ENCODE peak calls at places on chromosomes 16 and 17, in six cellular contexts. One of them, this sample, is unnamed.

GRCh38 chr16:2428051-2428786 is 1.0 kb upstream of the CCNF start:
- DNase-seq in H9: peak; percentile 76
- DNase-seq in HFF-Myc: no peak
- DNase-seq in astrocyte of the spinal cord: no peak
- DNase-seq in GM10248: peak; percentile 69
- DNase-seq in NB4: peak; percentile 47
- DNase-seq in this sample: no peak

GRCh38 chr17:48055531-48056245 is 7.5 kb downstream of the NFE2L1 start:
- DNase-seq in astrocyte of the spinal cord: peak; percentile 79
- DNase-seq in GM10248: peak; percentile 64
- DNase-seq in NB4: peak; percentile 35
- DNase-seq in HFF-Myc: no peak
- DNase-seq in H9: peak; percentile 96
- DNase-seq in this sample: no peak

GRCh38 chr17:7839890-7840260 is 5.9 kb downstream of the KDM6B start:
- DNase-seq in H9: no peak
- DNase-seq in GM10248: no peak
- DNase-seq in NB4: peak; percentile 17
- DNase-seq in HFF-Myc: no peak
- DNase-seq in astrocyte of the spinal cord: peak; percentile 23
- DNase-seq in this sample: no peak

GRCh38 chr16:67594956-67595355 is 32.6 kb downstream of the CTCF start:
- DNase-seq in GM10248: no peak
- DNase-seq in astrocyte of the spinal cord: peak; percentile 77
- DNase-seq in NB4: no peak
- DNase-seq in HFF-Myc: no peak
- DNase-seq in H9: no peak
- DNase-seq in this sample: no peak

GRCh38 chr16:88599825-88600538 is 29.8 kb downstream of the ZC3H18 start:
- DNase-seq in astrocyte of the spinal cord: no peak
- DNase-seq in GM10248: no peak
- DNase-seq in H9: no peak
- DNase-seq in HFF-Myc: no peak
- DNase-seq in NB4: peak; percentile 87
- DNase-seq in this sample: no peak

GRCh38 chr17:78252701-78253635 is 21.5 kb downstream of the TMEM235 start:
- DNase-seq in HFF-Myc: no peak
- DNase-seq in GM10248: no peak
- DNase-seq in H9: peak; percentile 34
- DNase-seq in NB4: no peak
- DNase-seq in astrocyte of the spinal cord: no peak
- DNase-seq in this sample: no peak

GRCh38 chr16:9159839-9160550 is 68.6 kb downstream of the HAPSTR1 start:
- DNase-seq in astrocyte of the spinal cord: peak; percentile 59
- DNase-seq in NB4: peak; percentile 58
- DNase-seq in GM10248: peak; percentile 61
- DNase-seq in HFF-Myc: no peak
- DNase-seq in H9: peak; percentile 90
- DNase-seq in this sample: peak; percentile 67

GRCh38 chr17:80432961-80433550 is 18.1 kb downstream of the ENDOV start:
- DNase-seq in H9: no peak
- DNase-seq in GM10248: no peak
- DNase-seq in HFF-Myc: no peak
- DNase-seq in NB4: no peak
- DNase-seq in astrocyte of the spinal cord: no peak
- DNase-seq in this sample: no peak

GRCh38 chr16:1947369-1947670 is 4.3 kb upstream of the MSRB1 start:
- DNase-seq in H9: no peak
- DNase-seq in astrocyte of the spinal cord: no peak
- DNase-seq in HFF-Myc: no peak
- DNase-seq in NB4: no peak
- DNase-seq in GM10248: no peak
- DNase-seq in this sample: no peak

GRCh38 chr17:7068268-7068667 is 11.8 kb downstream of the CLEC10A start:
- DNase-seq in GM10248: no peak
- DNase-seq in H9: no peak
- DNase-seq in HFF-Myc: no peak
- DNase-seq in NB4: no peak
- DNase-seq in astrocyte of the spinal cord: no peak
- DNase-seq in this sample: no peak

GRCh38 chr16:27401768-27402568 is at the start of gene IL21R:
- DNase-seq in HFF-Myc: peak; percentile 15
- DNase-seq in H9: no peak
- DNase-seq in GM10248: peak; percentile 84
- DNase-seq in astrocyte of the spinal cord: peak; percentile 84
- DNase-seq in NB4: peak; percentile 81
- DNase-seq in this sample: peak; percentile 85

GRCh38 chr17:64694207-64694606 is 32.1 kb upstream of the SMURF2 start:
- DNase-seq in astrocyte of the spinal cord: peak; percentile 63
- DNase-seq in H9: no peak
- DNase-seq in HFF-Myc: no peak
- DNase-seq in GM10248: no peak
- DNase-seq in NB4: peak; percentile 63
- DNase-seq in this sample: no peak

GRCh38 chr17:72934927-72935326 is 157.6 kb downstream of the SLC39A11 start:
- DNase-seq in astrocyte of the spinal cord: no peak
- DNase-seq in NB4: no peak
- DNase-seq in HFF-Myc: no peak
- DNase-seq in GM10248: no peak
- DNase-seq in H9: no peak
- DNase-seq in this sample: no peak

GRCh38 chr16:10878644-10879498 is 1.9 kb downstream of the CIITA start:
- DNase-seq in GM10248: peak; percentile 75
- DNase-seq in H9: peak; percentile 37
- DNase-seq in HFF-Myc: no peak
- DNase-seq in astrocyte of the spinal cord: peak; percentile 26
- DNase-seq in NB4: no peak
- DNase-seq in this sample: peak; percentile 35

GRCh38 chr16:1082952-1083675 is 10.6 kb downstream of the SSTR5 start:
- DNase-seq in HFF-Myc: no peak
- DNase-seq in astrocyte of the spinal cord: no peak
- DNase-seq in GM10248: no peak
- DNase-seq in H9: no peak
- DNase-seq in NB4: no peak
- DNase-seq in this sample: no peak

GRCh38 chr16:2456551-2457153 is 3.3 kb upstream of the TEDC2 start:
- DNase-seq in GM10248: no peak
- DNase-seq in H9: no peak
- DNase-seq in HFF-Myc: no peak
- DNase-seq in NB4: no peak
- DNase-seq in astrocyte of the spinal cord: no peak
- DNase-seq in this sample: no peak

GRCh38 chr17:4236456-4236855 is 27.3 kb downstream of the ANKFY1 start:
- DNase-seq in astrocyte of the spinal cord: no peak
- DNase-seq in NB4: no peak
- DNase-seq in HFF-Myc: no peak
- DNase-seq in H9: no peak
- DNase-seq in GM10248: no peak
- DNase-seq in this sample: no peak

GRCh38 chr16:30053376-30054015 is 12.1 kb upstream of the ALDOA start:
- DNase-seq in H9: no peak
- DNase-seq in astrocyte of the spinal cord: no peak
- DNase-seq in GM10248: no peak
- DNase-seq in NB4: peak; percentile 42
- DNase-seq in HFF-Myc: no peak
- DNase-seq in this sample: no peak

GRCh38 chr16:83552193-83552592 is 255.6 kb upstream of the HSBP1 start:
- DNase-seq in HFF-Myc: peak; percentile 17
- DNase-seq in GM10248: no peak
- DNase-seq in H9: no peak
- DNase-seq in NB4: peak; percentile 13
- DNase-seq in astrocyte of the spinal cord: no peak
- DNase-seq in this sample: no peak

GRCh38 chr16:17803625-17804410 is 333.1 kb upstream of the XYLT1 start:
- DNase-seq in NB4: no peak
- DNase-seq in astrocyte of the spinal cord: peak; percentile 85
- DNase-seq in GM10248: no peak
- DNase-seq in H9: no peak
- DNase-seq in HFF-Myc: peak; percentile 51
- DNase-seq in this sample: no peak

GRCh38 chr16:74868501-74868900 is 93.9 kb upstream of the FA2H start:
- DNase-seq in HFF-Myc: peak; percentile 7
- DNase-seq in NB4: no peak
- DNase-seq in H9: no peak
- DNase-seq in GM10248: no peak
- DNase-seq in astrocyte of the spinal cord: peak; percentile 27
- DNase-seq in this sample: no peak

GRCh38 chr16:6335072-6335471 is 997.6 kb upstream of the RBFOX1 start:
- DNase-seq in H9: peak; percentile 66
- DNase-seq in HFF-Myc: no peak
- DNase-seq in astrocyte of the spinal cord: no peak
- DNase-seq in GM10248: no peak
- DNase-seq in NB4: peak; percentile 45
- DNase-seq in this sample: no peak

GRCh38 chr17:67056746-67057490 is 12.6 kb downstream of the CACNG1 start:
- DNase-seq in NB4: no peak
- DNase-seq in astrocyte of the spinal cord: no peak
- DNase-seq in H9: peak; percentile 20
- DNase-seq in HFF-Myc: no peak
- DNase-seq in GM10248: no peak
- DNase-seq in this sample: no peak

GRCh38 chr17:66727634-66728570 is 107.0 kb upstream of the CACNG5 start:
- DNase-seq in H9: peak; percentile 90
- DNase-seq in GM10248: peak; percentile 82
- DNase-seq in HFF-Myc: no peak
- DNase-seq in NB4: peak; percentile 55
- DNase-seq in astrocyte of the spinal cord: peak; percentile 52
- DNase-seq in this sample: no peak

GRCh38 chr16:71537643-71538042 is 11.4 kb downstream of the CHST4 start:
- DNase-seq in HFF-Myc: no peak
- DNase-seq in H9: peak; percentile 62
- DNase-seq in NB4: peak; percentile 68
- DNase-seq in GM10248: peak; percentile 67
- DNase-seq in astrocyte of the spinal cord: peak; percentile 25
- DNase-seq in this sample: no peak

GRCh38 chr17:78248051-78248914 is 16.9 kb downstream of the TMEM235 start:
- DNase-seq in H9: no peak
- DNase-seq in astrocyte of the spinal cord: no peak
- DNase-seq in NB4: no peak
- DNase-seq in HFF-Myc: no peak
- DNase-seq in GM10248: no peak
- DNase-seq in this sample: no peak

GRCh38 chr17:60631119-60631518 is 31.1 kb downstream of the PPM1D start:
- DNase-seq in HFF-Myc: no peak
- DNase-seq in GM10248: no peak
- DNase-seq in NB4: peak; percentile 12
- DNase-seq in H9: no peak
- DNase-seq in astrocyte of the spinal cord: peak; percentile 23
- DNase-seq in this sample: no peak
- TF ChIP-seq CTCF in HFF-Myc: no peak
- TF ChIP-seq CTCF in GM10248: no peak
- TF ChIP-seq CTCF in NB4: no peak
- TF ChIP-seq CTCF in H9: no peak
- TF ChIP-seq CTCF in astrocyte of the spinal cord: no peak
- TF ChIP-seq CTCF in this sample: no peak

GRCh38 chr17:76452646-76453430 is at the start of gene UBE2O:
- DNase-seq in H9: peak; percentile 99
- DNase-seq in astrocyte of the spinal cord: peak; percentile 78
- DNase-seq in HFF-Myc: peak; percentile 47
- DNase-seq in NB4: peak; percentile 92
- DNase-seq in GM10248: peak; percentile 99
- DNase-seq in this sample: peak; percentile 95
- TF ChIP-seq CTCF in H9: peak; percentile 54
- TF ChIP-seq CTCF in astrocyte of the spinal cord: peak; percentile 47
- TF ChIP-seq CTCF in HFF-Myc: peak; percentile 35
- TF ChIP-seq CTCF in NB4: no peak
- TF ChIP-seq CTCF in GM10248: peak; percentile 63
- TF ChIP-seq CTCF in this sample: peak; percentile 62

GRCh38 chr16:49078571-49078970 is 203.1 kb downstream of the CBLN1 start:
- DNase-seq in NB4: no peak
- DNase-seq in H9: no peak
- DNase-seq in GM10248: no peak
- DNase-seq in HFF-Myc: no peak
- DNase-seq in astrocyte of the spinal cord: no peak
- DNase-seq in this sample: no peak
- TF ChIP-seq CTCF in NB4: no peak
- TF ChIP-seq CTCF in H9: no peak
- TF ChIP-seq CTCF in GM10248: no peak
- TF ChIP-seq CTCF in HFF-Myc: no peak
- TF ChIP-seq CTCF in astrocyte of the spinal cord: no peak
- TF ChIP-seq CTCF in this sample: no peak

GRCh38 chr16:13331918-13332317 is 430.5 kb downstream of the SHISA9 start:
- DNase-seq in HFF-Myc: no peak
- DNase-seq in astrocyte of the spinal cord: no peak
- DNase-seq in H9: no peak
- DNase-seq in GM10248: no peak
- DNase-seq in NB4: no peak
- DNase-seq in this sample: no peak
- TF ChIP-seq CTCF in HFF-Myc: no peak
- TF ChIP-seq CTCF in astrocyte of the spinal cord: no peak
- TF ChIP-seq CTCF in H9: peak; percentile 56
- TF ChIP-seq CTCF in GM10248: no peak
- TF ChIP-seq CTCF in NB4: no peak
- TF ChIP-seq CTCF in this sample: no peak

GRCh38 chr17:41691031-41691777 is 2.5 kb downstream of the EIF1 start:
- DNase-seq in HFF-Myc: no peak
- DNase-seq in astrocyte of the spinal cord: no peak
- DNase-seq in H9: no peak
- DNase-seq in NB4: no peak
- DNase-seq in GM10248: no peak
- DNase-seq in this sample: no peak

GRCh38 chr17:41688641-41689496 is at the start of gene EIF1:
- DNase-seq in NB4: peak; percentile 99
- DNase-seq in GM10248: peak; percentile 96
- DNase-seq in H9: peak; percentile 100
- DNase-seq in HFF-Myc: peak; percentile 97
- DNase-seq in astrocyte of the spinal cord: peak; percentile 100
- DNase-seq in this sample: peak; percentile 100

GRCh38 chr17:41689497-41690299 is 1.0 kb downstream of the EIF1 start:
- DNase-seq in HFF-Myc: no peak
- DNase-seq in astrocyte of the spinal cord: peak; percentile 76
- DNase-seq in H9: no peak
- DNase-seq in NB4: peak; percentile 80
- DNase-seq in GM10248: no peak
- DNase-seq in this sample: peak; percentile 29

GRCh38 chr17:41690497-41690896 is 1.8 kb downstream of the EIF1 start:
- DNase-seq in HFF-Myc: no peak
- DNase-seq in H9: no peak
- DNase-seq in GM10248: no peak
- DNase-seq in NB4: no peak
- DNase-seq in astrocyte of the spinal cord: no peak
- DNase-seq in this sample: no peak

GRCh38 chr17:41687828-41688640 is 651 bp upstream of the EIF1 start:
- DNase-seq in NB4: peak; percentile 75
- DNase-seq in H9: no peak
- DNase-seq in GM10248: no peak
- DNase-seq in HFF-Myc: no peak
- DNase-seq in astrocyte of the spinal cord: peak; percentile 57
- DNase-seq in this sample: peak; percentile 35
- TF ChIP-seq CTCF in NB4: peak; percentile 49
- TF ChIP-seq CTCF in H9: peak; percentile 46
- TF ChIP-seq CTCF in GM10248: peak; percentile 39
- TF ChIP-seq CTCF in HFF-Myc: peak; percentile 24
- TF ChIP-seq CTCF in astrocyte of the spinal cord: no peak
- TF ChIP-seq CTCF in this sample: peak; percentile 12

GRCh38 chr16:78663690-78664089 is 564.2 kb downstream of the WWOX start:
- DNase-seq in HFF-Myc: no peak
- DNase-seq in GM10248: no peak
- DNase-seq in NB4: no peak
- DNase-seq in H9: no peak
- DNase-seq in astrocyte of the spinal cord: no peak
- DNase-seq in this sample: no peak
- TF ChIP-seq CTCF in HFF-Myc: no peak
- TF ChIP-seq CTCF in GM10248: no peak
- TF ChIP-seq CTCF in NB4: no peak
- TF ChIP-seq CTCF in H9: no peak
- TF ChIP-seq CTCF in astrocyte of the spinal cord: no peak
- TF ChIP-seq CTCF in this sample: no peak

This sample was measured in natural killer cell.